ENCODE peak calls at places on chromosomes 3 and 15, in four cellular contexts. One of them, this sample, is unnamed.

GRCh38 chr3:59535791-59536221 is 486.0 kb upstream of the CFAP20DC start:
- DNase-seq in HCT116: no peak
- DNase-seq in WTC11: no peak
- DNase-seq in body of pancreas: no peak
- DNase-seq in this sample: no peak

GRCh38 chr15:23629234-23629805 is 18.3 kb downstream of the MAGEL2 start:
- DNase-seq in body of pancreas: no peak
- DNase-seq in WTC11: no peak
- DNase-seq in HCT116: no peak
- DNase-seq in this sample: no peak

GRCh38 chr3:50575372-50575771 is 6.0 kb downstream of the HEMK1 start:
- DNase-seq in body of pancreas: no peak
- DNase-seq in HCT116: no peak
- DNase-seq in WTC11: no peak
- DNase-seq in this sample: no peak

GRCh38 chr3:114155370-114155821 is 23.5 kb downstream of the DRD3 start:
- DNase-seq in body of pancreas: peak
- DNase-seq in HCT116: peak
- DNase-seq in WTC11: peak
- DNase-seq in this sample: peak

GRCh38 chr3:58994746-58995330 is 55.0 kb downstream of the CFAP20DC start:
- DNase-seq in HCT116: peak
- DNase-seq in WTC11: peak
- DNase-seq in body of pancreas: peak
- DNase-seq in this sample: peak

GRCh38 chr3:60598668-60599067 is 652.6 kb downstream of the FHIT start:
- DNase-seq in body of pancreas: no peak
- DNase-seq in HCT116: no peak
- DNase-seq in WTC11: no peak
- DNase-seq in this sample: no peak

GRCh38 chr3:46661776-46662766 is 31.4 kb downstream of the ALS2CL start:
- DNase-seq in body of pancreas: no peak
- DNase-seq in HCT116: no peak
- DNase-seq in WTC11: no peak
- DNase-seq in this sample: no peak

GRCh38 chr15:63474810-63475316 is 29.5 kb upstream of the USP3 start:
- DNase-seq in HCT116: no peak
- DNase-seq in body of pancreas: peak
- DNase-seq in WTC11: no peak
- DNase-seq in this sample: peak

GRCh38 chr3:52021869-52022268 is 26.2 kb upstream of the RPL29 start:
- DNase-seq in body of pancreas: no peak
- DNase-seq in WTC11: no peak
- DNase-seq in HCT116: no peak
- DNase-seq in this sample: no peak
- TF ChIP-seq CTCF in body of pancreas: no peak
- TF ChIP-seq CTCF in WTC11: no peak
- TF ChIP-seq CTCF in HCT116: no peak
- TF ChIP-seq CTCF in this sample: no peak

GRCh38 chr3:98777801-98778220 is 14.7 kb downstream of the ST3GAL6 start:
- DNase-seq in HCT116: no peak
- DNase-seq in WTC11: no peak
- DNase-seq in body of pancreas: no peak
- DNase-seq in this sample: no peak
- TF ChIP-seq CTCF in HCT116: no peak
- TF ChIP-seq CTCF in WTC11: no peak
- TF ChIP-seq CTCF in body of pancreas: no peak
- TF ChIP-seq CTCF in this sample: no peak

GRCh38 chr3:194244167-194244566 is 107.0 kb downstream of the CPN2 start:
- DNase-seq in WTC11: no peak
- DNase-seq in body of pancreas: no peak
- DNase-seq in HCT116: no peak
- DNase-seq in this sample: no peak

GRCh38 chr3:194246709-194247349 is 104.3 kb downstream of the CPN2 start:
- DNase-seq in body of pancreas: no peak
- DNase-seq in HCT116: no peak
- DNase-seq in WTC11: no peak
- DNase-seq in this sample: no peak

GRCh38 chr3:194247350-194247740 is 103.8 kb downstream of the CPN2 start:
- DNase-seq in WTC11: no peak
- DNase-seq in body of pancreas: no peak
- DNase-seq in HCT116: no peak
- DNase-seq in this sample: no peak

GRCh38 chr3:194245474-194245873 is 105.7 kb downstream of the CPN2 start:
- DNase-seq in body of pancreas: no peak
- DNase-seq in HCT116: no peak
- DNase-seq in WTC11: no peak
- DNase-seq in this sample: no peak

DNA sequence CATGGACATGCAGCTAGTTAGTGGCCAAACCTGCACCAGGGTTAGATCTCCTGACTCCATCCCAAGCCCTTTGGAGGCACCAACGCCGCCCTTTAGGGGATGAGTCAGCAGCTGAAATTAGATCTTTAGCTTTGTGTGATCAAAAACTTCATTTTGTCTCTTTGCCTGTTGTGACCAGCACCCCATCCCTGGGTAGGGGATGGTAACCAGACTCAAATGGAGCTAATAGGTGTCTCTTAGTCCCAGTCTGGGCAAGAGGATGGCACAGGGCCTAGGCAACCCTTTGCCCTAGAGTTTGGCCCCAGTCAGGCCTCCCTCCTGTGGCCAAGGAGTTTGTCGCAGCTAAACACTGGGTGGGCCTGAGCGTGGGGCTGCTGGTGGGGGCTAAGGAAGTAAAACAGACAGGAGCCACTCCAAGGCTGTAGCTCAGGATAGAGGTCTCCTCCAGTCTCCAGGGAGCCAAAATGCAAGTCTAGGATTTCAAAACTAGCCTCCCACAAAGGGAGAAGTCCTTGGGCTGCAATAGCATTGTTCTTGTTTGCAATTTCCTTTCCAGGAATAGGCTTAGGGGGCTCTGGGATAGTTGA is 105.1 kb downstream of the CPN2 start:
- DNase-seq in WTC11: peak
- DNase-seq in body of pancreas: no peak
- DNase-seq in HCT116: no peak
- DNase-seq in this sample: no peak
- TF ChIP-seq CTCF in WTC11: no peak
- TF ChIP-seq CTCF in body of pancreas: no peak
- TF ChIP-seq CTCF in HCT116: no peak
- TF ChIP-seq CTCF in this sample: no peak

GRCh38 chr3:108281670-108282069 is 14.7 kb upstream of the HHLA2 start:
- DNase-seq in body of pancreas: no peak
- DNase-seq in HCT116: no peak
- DNase-seq in WTC11: no peak
- DNase-seq in this sample: no peak

GRCh38 chr3:108285176-108285575 is 11.2 kb upstream of the HHLA2 start:
- DNase-seq in HCT116: no peak
- DNase-seq in WTC11: no peak
- DNase-seq in body of pancreas: no peak
- DNase-seq in this sample: no peak

GRCh38 chr3:108283989-108284388 is 12.4 kb upstream of the HHLA2 start:
- DNase-seq in body of pancreas: no peak
- DNase-seq in HCT116: no peak
- DNase-seq in WTC11: no peak
- DNase-seq in this sample: no peak

GRCh38 chr3:108283006-108283405 is 13.3 kb upstream of the HHLA2 start:
- DNase-seq in HCT116: no peak
- DNase-seq in WTC11: no peak
- DNase-seq in body of pancreas: no peak
- DNase-seq in this sample: no peak

GRCh38 chr3:108280476-108280875 is 15.9 kb upstream of the HHLA2 start:
- DNase-seq in body of pancreas: no peak
- DNase-seq in HCT116: no peak
- DNase-seq in WTC11: no peak
- DNase-seq in this sample: no peak
- TF ChIP-seq CTCF in body of pancreas: no peak
- TF ChIP-seq CTCF in HCT116: no peak
- TF ChIP-seq CTCF in WTC11: no peak
- TF ChIP-seq CTCF in this sample: no peak

GRCh38 chr15:75641176-75641498 is 1.1 kb upstream of the IMP3 start:
- DNase-seq in WTC11: no peak
- DNase-seq in HCT116: no peak
- DNase-seq in body of pancreas: no peak
- DNase-seq in this sample: no peak
- TF ChIP-seq CTCF in WTC11: no peak
- TF ChIP-seq CTCF in HCT116: no peak
- TF ChIP-seq CTCF in body of pancreas: no peak
- TF ChIP-seq CTCF in this sample: no peak

DNA sequence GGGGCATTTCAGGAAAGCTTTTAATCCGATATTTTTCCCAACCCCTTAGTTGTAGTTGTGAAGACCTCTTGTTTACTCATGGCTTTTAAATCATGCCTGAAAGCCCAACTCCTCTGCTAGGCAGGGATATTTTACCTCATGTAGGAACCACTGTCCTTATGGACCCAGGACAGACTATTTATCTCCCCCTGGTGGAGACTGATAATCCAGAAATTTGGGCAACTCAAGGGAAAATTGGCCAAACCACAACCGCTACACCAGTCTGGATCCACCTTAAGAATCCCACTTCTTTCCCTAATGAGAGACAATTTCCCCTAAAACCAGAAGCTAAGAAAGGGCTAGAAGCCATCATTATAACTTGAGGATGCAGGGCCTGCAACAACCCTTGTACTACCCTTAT is 248.1 kb upstream of the STAC start:
- DNase-seq in body of pancreas: no peak
- DNase-seq in WTC11: no peak
- DNase-seq in HCT116: no peak
- DNase-seq in this sample: no peak
- TF ChIP-seq CTCF in body of pancreas: no peak
- TF ChIP-seq CTCF in WTC11: peak
- TF ChIP-seq CTCF in HCT116: no peak
- TF ChIP-seq CTCF in this sample: no peak